ENCODE peak calls at places on chromosome 3, in five cellular contexts. One of them, this sample, is unnamed.

GRCh38 chr3:159114582-159114981 is 312.7 kb downstream of the MFSD1 start:
- DNase-seq in CD8-positive, alpha-beta T cell: no peak
- DNase-seq in GM12892: no peak
- DNase-seq in NCI-H1092: no peak
- DNase-seq in SHP77: no peak
- DNase-seq in this sample: no peak

GRCh38 chr3:48465531-48466378 is 19.2 kb downstream of the ATRIP start:
- DNase-seq in GM12892: peak
- DNase-seq in CD8-positive, alpha-beta T cell: peak
- DNase-seq in NCI-H1092: peak
- DNase-seq in SHP77: peak
- DNase-seq in this sample: peak

GRCh38 chr3:164732166-164732565 is 346.1 kb downstream of the SI start:
- DNase-seq in GM12892: no peak
- DNase-seq in CD8-positive, alpha-beta T cell: no peak
- DNase-seq in SHP77: no peak
- DNase-seq in NCI-H1092: no peak
- DNase-seq in this sample: no peak

GRCh38 chr3:51710631-51711351 is 3.9 kb downstream of the GRM2 start:
- DNase-seq in SHP77: peak
- DNase-seq in GM12892: peak
- DNase-seq in CD8-positive, alpha-beta T cell: no peak
- DNase-seq in NCI-H1092: no peak
- DNase-seq in this sample: peak

GRCh38 chr3:149971403-149972075 is 844 bp upstream of the PFN2 start:
- DNase-seq in SHP77: peak
- DNase-seq in GM12892: no peak
- DNase-seq in NCI-H1092: peak
- DNase-seq in CD8-positive, alpha-beta T cell: peak
- DNase-seq in this sample: peak

GRCh38 chr3:73663495-73663894 is 38.8 kb upstream of the PDZRN3 start:
- DNase-seq in CD8-positive, alpha-beta T cell: no peak
- DNase-seq in SHP77: no peak
- DNase-seq in GM12892: no peak
- DNase-seq in NCI-H1092: no peak
- DNase-seq in this sample: no peak

GRCh38 chr3:67647390-67647878 is 7.0 kb downstream of the SUCLG2 start:
- DNase-seq in GM12892: no peak
- DNase-seq in SHP77: no peak
- DNase-seq in NCI-H1092: no peak
- DNase-seq in CD8-positive, alpha-beta T cell: no peak
- DNase-seq in this sample: peak

GRCh38 chr3:153595186-153595815 is 433.3 kb downstream of the RAP2B start:
- DNase-seq in GM12892: no peak
- DNase-seq in SHP77: no peak
- DNase-seq in NCI-H1092: no peak
- DNase-seq in CD8-positive, alpha-beta T cell: no peak
- DNase-seq in this sample: peak

GRCh38 chr3:12222765-12223485 is 64.2 kb upstream of the TIMP4 start:
- DNase-seq in GM12892: no peak
- DNase-seq in SHP77: no peak
- DNase-seq in CD8-positive, alpha-beta T cell: no peak
- DNase-seq in NCI-H1092: no peak
- DNase-seq in this sample: no peak

GRCh38 chr3:43759297-43759782 is 68.6 kb downstream of the ABHD5 start:
- DNase-seq in GM12892: no peak
- DNase-seq in CD8-positive, alpha-beta T cell: no peak
- DNase-seq in SHP77: peak
- DNase-seq in NCI-H1092: no peak
- DNase-seq in this sample: peak

GRCh38 chr3:126167550-126167949 is 12.8 kb downstream of the ALDH1L1 start:
- DNase-seq in NCI-H1092: no peak
- DNase-seq in GM12892: no peak
- DNase-seq in SHP77: no peak
- DNase-seq in CD8-positive, alpha-beta T cell: no peak
- DNase-seq in this sample: no peak

GRCh38 chr3:147404800-147405551 is 1.4 kb downstream of the ZIC4 start:
- DNase-seq in SHP77: no peak
- DNase-seq in CD8-positive, alpha-beta T cell: no peak
- DNase-seq in NCI-H1092: no peak
- DNase-seq in GM12892: no peak
- DNase-seq in this sample: no peak

GRCh38 chr3:8481380-8481779 is 20.2 kb upstream of the LMCD1 start:
- DNase-seq in CD8-positive, alpha-beta T cell: no peak
- DNase-seq in SHP77: no peak
- DNase-seq in GM12892: no peak
- DNase-seq in NCI-H1092: no peak
- DNase-seq in this sample: no peak

GRCh38 chr3:194548346-194549321 is 61.8 kb upstream of the ATP13A3 start:
- DNase-seq in SHP77: peak
- DNase-seq in CD8-positive, alpha-beta T cell: no peak
- DNase-seq in NCI-H1092: peak
- DNase-seq in GM12892: no peak
- DNase-seq in this sample: no peak